ENCODE peak calls at places on chromosome 15, in eight cellular contexts. M is NCI-H69; V is body of pancreas; Q is GM18507; S is CD8-positive, alpha-beta memory T cell; J is NCI-H82; X is GM13977; D is fibroblast of the conjunctiva. L is an unnamed sample.

GRCh38 chr15:83322061-83322460 is 37.6 kb upstream of the BNC1 start:
- DNase-seq in Q (no peak), V (no peak), J (peak; percentile 57), M (no peak), X (no peak), S (no peak), D (no peak), L (no peak)

GRCh38 chr15:41017051-41017735 is 63.9 kb downstream of the CHAC1 start:
- DNase-seq in V (no peak), J (no peak), M (no peak), Q (no peak), S (no peak), D (no peak), X (no peak), L (no peak)

GRCh38 chr15:98781838-98782237 is 133.5 kb downstream of the IGF1R start:
- DNase-seq in D (no peak), M (no peak), X (no peak), S (no peak), Q (no peak), V (no peak), J (no peak), L (no peak)

GRCh38 chr15:48674876-48675275 is 29.4 kb upstream of the FBN1 start:
- DNase-seq in V (no peak), M (no peak), Q (no peak), S (no peak), X (no peak), J (no peak), D (no peak), L (no peak)

GRCh38 chr15:24899367-24899766 is 55.4 kb upstream of the SNRPN start:
- DNase-seq in M (no peak), J (no peak), Q (no peak), X (no peak), D (no peak), S (no peak), V (no peak), L (no peak)

GRCh38 chr15:82952156-82953081 is at the start of gene HOMER2:
- DNase-seq in J (peak; percentile 84), X (peak; percentile 52), S (no peak), D (no peak), Q (no peak), M (peak; percentile 84), V (peak; percentile 90), L (peak; percentile 37)

GRCh38 chr15:25237291-25237978 is 201.4 kb downstream of the UBE3A start:
- DNase-seq in V (no peak), J (no peak), X (no peak), M (no peak), S (no peak), Q (no peak), D (no peak), L (no peak)

GRCh38 chr15:51917493-51917892 is 54.1 kb downstream of the LEO1 start:
- DNase-seq in M (peak; percentile 70), S (no peak), J (peak; percentile 49), V (peak; percentile 6), X (no peak), D (no peak), Q (no peak), L (peak; percentile 42)

GRCh38 chr15:66231421-66232266 is 21.9 kb downstream of the MEGF11 start:
- DNase-seq in M (peak; percentile 91), Q (no peak), J (peak; percentile 80), S (no peak), X (no peak), D (no peak), V (no peak), L (no peak)

GRCh38 chr15:31347067-31347975 is 20.7 kb downstream of the KLF13 start:
- DNase-seq in M (no peak), D (no peak), J (no peak), X (no peak), V (no peak), S (peak; percentile 64), Q (no peak), L (peak; percentile 62)

GRCh38 chr15:90412356-90413194 is 24.5 kb downstream of the IQGAP1 start:
- DNase-seq in S (no peak), J (no peak), M (no peak), Q (no peak), D (peak; percentile 23), X (peak; percentile 31), V (peak; percentile 73), L (peak; percentile 59)